ENCODE peak calls at places on chromosomes 4 and X, in four cellular contexts. P, V, A and T are unnamed samples.

GRCh38 chr4:42348247-42348646 is 49.0 kb upstream of the SHISA3 start:
- DNase-seq in P (no peak), V (no peak), A (no peak), T (no peak)

GRCh38 chr4:71188197-71188625 is 150.6 kb upstream of the SLC4A4 start:
- DNase-seq in P (no peak), A (no peak), V (no peak), T (no peak)

GRCh38 chr4:52037730-52038108 is 380 bp downstream of the SGCB start:
- DNase-seq in P (peak), A (peak), V (no peak), T (no peak)

GRCh38 chr4:61446957-61447356 is 246.8 kb downstream of the ADGRL3 start:
- DNase-seq in V (no peak), A (no peak), P (no peak), T (no peak)

GRCh38 chr4:75340561-75340960 is 173.6 kb downstream of the RCHY1 start:
- DNase-seq in A (no peak), P (no peak), V (no peak), T (no peak)

GRCh38 chrX:57368158-57368557 is 81.7 kb downstream of the FAAH2 start:
- DNase-seq in A (no peak), V (no peak), P (no peak), T (no peak)

GRCh38 chr4:39341075-39341725 is 25.0 kb downstream of the RFC1 start:
- DNase-seq in P (peak), V (no peak), A (no peak), T (no peak)

GRCh38 chr4:93731448-93731847 is 97.1 kb upstream of the ATOH1 start:
- DNase-seq in V (no peak), A (peak), P (no peak), T (no peak)

GRCh38 chr4:169270156-169270809 is 473 bp downstream of the SH3RF1 start:
- DNase-seq in A (no peak), V (peak), P (peak), T (no peak)

GRCh38 chrX:139851730-139852129 is 81.1 kb downstream of the ATP11C start:
- DNase-seq in P (no peak), V (no peak), A (peak), T (no peak)

GRCh38 chrX:53831662-53832635 is 145.4 kb upstream of the HUWE1 start:
- DNase-seq in P (peak), V (no peak), A (peak), T (no peak)
- TF ChIP-seq CTCF in P (peak), V (no peak), A (peak), T (no peak)

DNA sequence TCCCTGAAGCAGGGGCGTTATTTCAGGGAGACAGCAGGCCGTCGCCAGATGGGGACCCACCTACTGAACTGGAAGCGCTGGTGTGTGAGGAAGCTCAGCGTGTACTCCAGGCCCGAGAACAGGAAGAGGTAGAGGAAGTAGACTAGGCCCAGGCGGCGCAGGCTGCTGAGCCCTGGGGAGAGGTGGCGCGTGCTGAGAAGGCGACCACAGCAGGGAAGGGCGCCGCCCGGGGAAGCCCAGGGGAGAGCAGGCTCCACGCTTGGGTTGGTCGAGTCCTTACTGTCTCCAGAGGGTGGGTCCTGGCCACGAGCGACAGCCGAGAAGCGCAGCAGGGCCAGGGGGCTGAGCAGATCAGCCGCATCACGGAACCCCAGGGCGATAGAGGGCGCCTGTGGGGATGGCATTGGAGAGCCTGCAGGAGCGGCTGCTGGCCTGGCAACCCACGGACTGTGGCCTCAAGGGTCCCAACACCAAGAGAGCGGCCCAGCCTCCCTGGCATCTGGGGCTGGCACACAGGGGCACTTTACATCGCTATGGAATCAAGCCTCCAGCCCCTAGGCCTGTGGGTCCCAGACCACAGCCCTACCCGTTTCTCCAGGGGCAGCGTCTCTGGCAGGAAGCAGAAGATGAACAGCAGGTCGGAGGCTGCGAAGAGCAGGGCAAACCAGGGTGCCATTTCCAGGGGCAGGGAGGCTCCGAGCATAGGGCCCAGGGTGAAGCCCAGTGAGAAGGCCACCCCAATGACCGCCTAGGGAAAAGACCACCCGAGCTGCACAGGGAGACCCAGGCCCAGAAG is 31.2 kb downstream of the NOP14 start:
- DNase-seq in P (peak), A (no peak), V (peak), T (no peak)
- TF ChIP-seq CTCF in P (no peak), A (no peak), V (no peak), T (no peak)

GRCh38 chr4:105453550-105454201 is 20.2 kb downstream of the PPA2 start:
- DNase-seq in V (no peak), P (no peak), A (no peak), T (no peak)
- TF ChIP-seq CTCF in V (no peak), P (no peak), A (no peak), T (no peak)

DNA sequence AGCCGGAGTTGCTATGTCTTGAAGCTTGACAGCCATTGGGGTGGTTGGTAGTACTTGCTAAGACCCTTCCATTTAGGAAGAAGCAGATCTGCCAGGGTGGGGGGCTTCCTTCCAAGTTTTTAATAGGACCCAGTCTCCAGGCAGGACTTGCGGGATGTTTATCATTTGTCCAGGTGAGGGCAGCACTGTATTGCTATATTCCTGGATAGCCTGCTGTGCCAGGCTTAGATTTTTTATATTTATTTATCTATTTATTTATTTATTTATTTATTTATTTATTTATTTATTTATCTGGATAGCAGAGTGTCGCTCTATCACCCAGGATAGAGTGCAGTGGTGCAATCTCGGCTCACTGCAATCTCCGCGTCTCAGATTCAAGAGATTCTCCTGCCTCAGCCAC is 87.4 kb upstream of the CT45A1 start:
- DNase-seq in V (no peak), P (no peak), A (no peak), T (no peak)
- TF ChIP-seq CTCF in V (no peak), P (peak), A (peak), T (no peak)

GRCh38 chr4:164935363-164935762 is 42.1 kb downstream of the TRIM61 start:
- DNase-seq in V (no peak), A (no peak), P (no peak), T (no peak)
- TF ChIP-seq CTCF in V (no peak), A (no peak), P (no peak), T (no peak)

GRCh38 chr4:2262145-2262943 is 435 bp upstream of the MXD4 start:
- DNase-seq in A (peak), V (peak), P (peak), T (peak)
- TF ChIP-seq CTCF in A (no peak), V (peak), P (no peak), T (no peak)

GRCh38 chrX:113980953-113981352 is 602.9 kb upstream of the HTR2C start:
- DNase-seq in P (no peak), V (no peak), A (no peak), T (no peak)

GRCh38 chrX:113986427-113986826 is 597.5 kb upstream of the HTR2C start:
- DNase-seq in P (no peak), A (no peak), V (no peak), T (no peak)

GRCh38 chrX:113977887-113978286 is 606.0 kb upstream of the HTR2C start:
- DNase-seq in P (no peak), A (no peak), V (no peak), T (no peak)

DNA sequence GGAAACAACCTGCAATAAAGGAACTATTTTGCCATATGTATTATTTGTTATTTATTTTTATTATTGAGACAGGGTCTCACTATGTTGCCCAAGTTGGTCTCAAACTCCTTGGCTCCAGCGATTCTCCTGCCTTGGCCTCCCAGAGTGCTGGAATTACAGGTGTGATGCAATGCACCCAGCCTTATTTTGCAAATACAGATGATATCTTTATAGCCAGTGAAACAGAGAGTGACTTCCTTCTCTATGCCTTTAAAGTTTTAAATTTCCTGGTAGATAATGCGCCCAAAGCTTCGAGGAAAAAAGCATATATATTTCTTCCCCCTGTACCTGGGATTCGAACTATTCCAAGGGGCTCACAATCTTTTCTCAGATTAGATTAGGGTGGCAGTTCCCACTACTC is 601.1 kb upstream of the HTR2C start:
- DNase-seq in P (no peak), A (no peak), V (no peak), T (no peak)
- TF ChIP-seq CTCF in P (no peak), A (no peak), V (no peak), T (no peak)

GRCh38 chr4:79237836-79238235 is 88.0 kb downstream of the NAA11 start:
- DNase-seq in V (no peak), A (no peak), P (no peak), T (no peak)

GRCh38 chr4:79247695-79248394 is 78.0 kb downstream of the NAA11 start:
- DNase-seq in V (no peak), P (no peak), A (no peak), T (no peak)

GRCh38 chr4:79241846-79242245 is 84.0 kb downstream of the NAA11 start:
- DNase-seq in V (no peak), P (no peak), A (peak), T (no peak)
- TF ChIP-seq CTCF in V (no peak), P (no peak), A (no peak), T (no peak)

GRCh38 chrX:69496143-69496542 is 8.0 kb upstream of the NALF2 start:
- DNase-seq in A (no peak), P (no peak), V (no peak), T (no peak)

GRCh38 chrX:69493766-69494165 is 10.4 kb upstream of the NALF2 start:
- DNase-seq in P (no peak), V (no peak), A (no peak), T (no peak)

GRCh38 chrX:69489625-69490024 is 14.5 kb upstream of the NALF2 start:
- DNase-seq in A (no peak), V (no peak), P (no peak), T (no peak)

DNA sequence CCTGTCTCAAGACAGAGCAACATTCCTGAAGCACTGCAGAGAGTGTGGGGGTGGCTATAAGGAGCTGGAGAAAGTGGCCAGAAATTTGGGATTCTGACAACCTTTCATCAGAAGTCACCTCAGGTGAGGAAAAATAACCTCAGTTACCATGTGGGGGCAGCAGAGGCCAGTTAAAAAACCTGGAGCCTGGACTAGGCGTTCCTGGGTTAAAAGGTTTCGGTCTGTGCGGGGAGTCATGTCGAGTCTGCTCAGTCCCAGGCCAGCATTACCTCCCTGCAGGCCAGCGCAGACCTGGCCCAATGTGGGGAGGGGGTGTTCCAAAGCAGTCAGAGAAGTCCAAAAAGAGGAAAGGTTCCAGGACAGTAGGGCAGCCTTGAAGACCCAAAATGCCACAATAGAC is 10.9 kb upstream of the NALF2 start:
- DNase-seq in V (no peak), P (peak), A (no peak), T (no peak)
- TF ChIP-seq CTCF in V (peak), P (peak), A (peak), T (peak)